ENCODE peak calls at places on chromosomes 1 and 21, in six cellular contexts. One of them, this sample, is unnamed.
A peak's percentile ranks its signal among the peaks of the same experiment; 100 is the strongest.

GRCh38 chr1:176119549-176119948 is 87.5 kb downstream of the COP1 start:
- DNase-seq in K562: no peak
- DNase-seq in GM12878: no peak
- DNase-seq in H1: no peak
- DNase-seq in HepG2: peak; percentile 39
- DNase-seq in GM12891: no peak
- DNase-seq in this sample: no peak

GRCh38 chr1:17833661-17834501 is 78.7 kb downstream of the ACTL8 start:
- DNase-seq in HepG2: no peak
- DNase-seq in GM12878: no peak
- DNase-seq in GM12891: no peak
- DNase-seq in H1: no peak
- DNase-seq in K562: no peak
- DNase-seq in this sample: no peak

GRCh38 chr1:226408285-226409184 is 642 bp upstream of the PARP1 start:
- DNase-seq in HepG2: no peak
- DNase-seq in H1: no peak
- DNase-seq in K562: no peak
- DNase-seq in GM12891: no peak
- DNase-seq in GM12878: no peak
- DNase-seq in this sample: no peak

GRCh38 chr1:174165471-174166137 is 6.3 kb downstream of the RABGAP1L start:
- DNase-seq in K562: no peak
- DNase-seq in HepG2: no peak
- DNase-seq in H1: no peak
- DNase-seq in GM12891: no peak
- DNase-seq in GM12878: no peak
- DNase-seq in this sample: no peak

GRCh38 chr1:151511636-151512215 is 539 bp downstream of the CGN start:
- DNase-seq in GM12891: no peak
- DNase-seq in H1: peak; percentile 63
- DNase-seq in K562: no peak
- DNase-seq in GM12878: no peak
- DNase-seq in HepG2: no peak
- DNase-seq in this sample: no peak

GRCh38 chr1:185096531-185096930 is 51.2 kb downstream of the RNF2 start:
- DNase-seq in H1: no peak
- DNase-seq in GM12878: no peak
- DNase-seq in HepG2: no peak
- DNase-seq in K562: no peak
- DNase-seq in GM12891: no peak
- DNase-seq in this sample: no peak

GRCh38 chr1:44603718-44604117 is 70.6 kb downstream of the TMEM53 start:
- DNase-seq in GM12891: no peak
- DNase-seq in HepG2: no peak
- DNase-seq in GM12878: no peak
- DNase-seq in K562: no peak
- DNase-seq in H1: no peak
- DNase-seq in this sample: no peak

GRCh38 chr1:223230161-223230881 is 87.3 kb upstream of the TLR5 start:
- DNase-seq in K562: no peak
- DNase-seq in HepG2: no peak
- DNase-seq in H1: no peak
- DNase-seq in GM12891: no peak
- DNase-seq in GM12878: no peak
- DNase-seq in this sample: no peak

GRCh38 chr1:185734929-185735666 is 907 bp downstream of the HMCN1 start:
- DNase-seq in GM12891: no peak
- DNase-seq in H1: no peak
- DNase-seq in K562: no peak
- DNase-seq in GM12878: no peak
- DNase-seq in HepG2: no peak
- DNase-seq in this sample: no peak

GRCh38 chr1:21552715-21553114 is 43.5 kb downstream of the ALPL start:
- DNase-seq in GM12891: no peak
- DNase-seq in GM12878: no peak
- DNase-seq in HepG2: no peak
- DNase-seq in H1: no peak
- DNase-seq in K562: no peak
- DNase-seq in this sample: no peak

GRCh38 chr1:65420590-65421340 is at the start of the genes LEPR and LEPROT:
- DNase-seq in K562: no peak
- DNase-seq in GM12891: no peak
- DNase-seq in GM12878: no peak
- DNase-seq in HepG2: peak; percentile 58
- DNase-seq in H1: peak; percentile 95
- DNase-seq in this sample: peak; percentile 80

GRCh38 chr1:183630748-183631147 is 4.8 kb downstream of the ARPC5 start:
- DNase-seq in HepG2: no peak
- DNase-seq in H1: no peak
- DNase-seq in GM12878: no peak
- DNase-seq in GM12891: no peak
- DNase-seq in K562: no peak
- DNase-seq in this sample: no peak

GRCh38 chr1:115906627-115907026 is 65.7 kb upstream of the NHLH2 start:
- DNase-seq in H1: no peak
- DNase-seq in GM12891: no peak
- DNase-seq in GM12878: no peak
- DNase-seq in HepG2: no peak
- DNase-seq in K562: no peak
- DNase-seq in this sample: no peak

GRCh38 chr1:225446298-225446941 is 18.6 kb upstream of the LBR start:
- DNase-seq in K562: no peak
- DNase-seq in HepG2: no peak
- DNase-seq in H1: no peak
- DNase-seq in GM12878: no peak
- DNase-seq in GM12891: no peak
- DNase-seq in this sample: no peak

GRCh38 chr1:91809267-91809666 is 76.7 kb downstream of the TGFBR3 start:
- DNase-seq in GM12878: no peak
- DNase-seq in HepG2: no peak
- DNase-seq in K562: no peak
- DNase-seq in GM12891: no peak
- DNase-seq in H1: no peak
- DNase-seq in this sample: no peak

GRCh38 chr1:178964469-178965330 is 61.0 kb upstream of the FAM20B start:
- DNase-seq in GM12878: no peak
- DNase-seq in GM12891: no peak
- DNase-seq in HepG2: no peak
- DNase-seq in K562: no peak
- DNase-seq in H1: peak; percentile 19
- DNase-seq in this sample: no peak

GRCh38 chr1:223244366-223245103 is 101.5 kb upstream of the TLR5 start:
- DNase-seq in H1: peak; percentile 24
- DNase-seq in K562: peak; percentile 34
- DNase-seq in GM12878: peak; percentile 30
- DNase-seq in GM12891: no peak
- DNase-seq in HepG2: no peak
- DNase-seq in this sample: no peak

GRCh38 chr1:227378876-227379554 is 60.7 kb upstream of the CDC42BPA start:
- DNase-seq in GM12878: no peak
- DNase-seq in HepG2: no peak
- DNase-seq in H1: no peak
- DNase-seq in GM12891: no peak
- DNase-seq in K562: no peak
- DNase-seq in this sample: no peak

GRCh38 chr1:15139654-15140350 is 13.7 kb upstream of the TMEM51 start:
- DNase-seq in H1: peak; percentile 54
- DNase-seq in HepG2: peak; percentile 96
- DNase-seq in GM12878: no peak
- DNase-seq in GM12891: no peak
- DNase-seq in K562: no peak
- DNase-seq in this sample: no peak

GRCh38 chr1:201713093-201713810 is 115.7 kb upstream of the IPO9 start:
- DNase-seq in GM12891: no peak
- DNase-seq in K562: no peak
- DNase-seq in H1: no peak
- DNase-seq in HepG2: no peak
- DNase-seq in GM12878: no peak
- DNase-seq in this sample: no peak

GRCh38 chr1:171743014-171743870 is 1.4 kb upstream of the VAMP4 start:
- DNase-seq in GM12878: no peak
- DNase-seq in H1: no peak
- DNase-seq in HepG2: no peak
- DNase-seq in K562: no peak
- DNase-seq in GM12891: no peak
- DNase-seq in this sample: no peak
- TF ChIP-seq POLR2A in GM12878: no peak
- TF ChIP-seq POLR2A in H1: no peak
- TF ChIP-seq POLR2A in HepG2: no peak
- TF ChIP-seq POLR2A in K562: no peak
- TF ChIP-seq POLR2A in GM12891: no peak
- TF ChIP-seq POLR2A in this sample: no peak

GRCh38 chr1:172325562-172325961 is 94.9 kb upstream of the C1orf105 start:
- DNase-seq in HepG2: no peak
- DNase-seq in GM12878: no peak
- DNase-seq in H1: no peak
- DNase-seq in GM12891: no peak
- DNase-seq in K562: no peak
- DNase-seq in this sample: no peak

GRCh38 chr1:172322219-172323061 is 98.0 kb upstream of the C1orf105 start:
- DNase-seq in GM12891: no peak
- DNase-seq in HepG2: no peak
- DNase-seq in H1: no peak
- DNase-seq in K562: no peak
- DNase-seq in GM12878: no peak
- DNase-seq in this sample: no peak

GRCh38 chr1:172320723-172321122 is 99.8 kb upstream of the C1orf105 start:
- DNase-seq in H1: no peak
- DNase-seq in HepG2: no peak
- DNase-seq in K562: no peak
- DNase-seq in GM12878: no peak
- DNase-seq in GM12891: no peak
- DNase-seq in this sample: no peak

GRCh38 chr1:172323666-172324065 is 96.8 kb upstream of the C1orf105 start:
- DNase-seq in GM12878: no peak
- DNase-seq in GM12891: no peak
- DNase-seq in K562: no peak
- DNase-seq in HepG2: no peak
- DNase-seq in H1: no peak
- DNase-seq in this sample: no peak

DNA sequence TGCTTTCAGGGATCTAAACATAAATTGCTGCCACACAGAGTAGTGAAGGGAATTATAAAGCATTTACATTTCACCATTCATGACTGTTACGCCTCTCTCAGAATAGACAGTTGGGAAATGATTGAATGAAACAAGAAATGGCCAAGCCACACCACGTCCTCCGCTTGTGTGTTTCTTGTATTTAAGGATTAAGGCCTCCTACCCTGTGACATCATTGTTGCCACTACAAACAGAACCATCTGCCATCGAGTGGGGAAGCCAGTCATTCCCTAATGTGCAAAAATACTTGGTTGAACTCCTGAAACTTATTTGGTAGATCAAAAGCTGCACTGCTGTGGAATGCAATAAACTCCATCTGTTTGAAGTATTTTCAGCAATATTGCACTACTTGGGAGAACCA is 99.1 kb upstream of the C1orf105 start:
- DNase-seq in GM12878: no peak
- DNase-seq in K562: no peak
- DNase-seq in HepG2: no peak
- DNase-seq in GM12891: no peak
- DNase-seq in H1: no peak
- DNase-seq in this sample: no peak
- TF ChIP-seq TAF1 in GM12878: no peak
- TF ChIP-seq TAF1 in K562: no peak
- TF ChIP-seq TAF1 in HepG2: no peak
- TF ChIP-seq TAF1 in GM12891: no peak
- TF ChIP-seq TAF1 in H1: no peak
- TF ChIP-seq TAF1 in this sample: no peak

DNA sequence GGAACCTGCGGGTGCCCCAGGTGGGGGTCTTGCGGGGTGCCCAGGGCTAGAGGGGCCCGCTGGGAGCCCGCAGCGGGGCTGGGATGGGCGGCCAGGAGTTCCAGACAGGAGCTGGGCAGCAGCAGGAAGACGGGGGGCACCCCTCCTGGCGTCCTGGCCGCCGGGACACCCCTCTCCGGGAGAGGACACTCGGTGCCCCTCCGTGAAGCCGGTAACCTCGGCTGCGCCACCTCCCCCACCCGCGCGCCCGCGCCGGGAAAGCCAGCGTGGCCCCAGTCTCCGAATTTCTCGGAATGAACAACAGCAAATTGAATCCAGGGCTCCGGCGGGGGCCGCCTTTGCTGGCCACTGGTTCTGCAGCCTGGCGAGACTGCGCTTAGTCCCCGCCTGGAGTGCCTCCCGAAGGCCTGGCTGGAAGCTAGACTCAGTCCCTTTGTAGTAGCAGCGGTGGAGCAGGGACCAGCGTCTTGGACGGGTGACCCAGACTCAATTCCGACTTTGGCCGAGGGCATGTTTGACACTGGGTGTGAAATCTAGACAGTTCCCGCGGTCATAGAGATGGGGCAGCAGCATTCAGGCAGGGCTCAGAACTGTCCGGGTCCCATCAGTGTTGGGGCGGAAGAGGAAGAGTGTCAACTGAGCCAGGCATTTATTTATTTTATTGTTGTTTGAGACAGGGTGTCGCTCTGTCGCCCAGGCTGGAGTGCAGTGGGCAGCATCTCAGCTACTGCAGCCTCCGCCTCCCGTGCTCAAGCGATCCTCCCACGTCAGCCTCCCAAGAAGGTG is 766 bp downstream of the IFNGR2 start:
- DNase-seq in K562: peak; percentile 71
- DNase-seq in HepG2: peak; percentile 26
- DNase-seq in H1: peak; percentile 77
- DNase-seq in GM12891: peak; percentile 28
- DNase-seq in GM12878: no peak
- DNase-seq in this sample: peak; percentile 38
- TF ChIP-seq POLR2AphosphoS5 in K562: no peak
- TF ChIP-seq POLR2AphosphoS5 in HepG2: peak; percentile 53
- TF ChIP-seq POLR2AphosphoS5 in H1: peak; percentile 22
- TF ChIP-seq POLR2AphosphoS5 in GM12891: peak; percentile 30
- TF ChIP-seq POLR2AphosphoS5 in GM12878: peak; percentile 84
- TF ChIP-seq POLR2AphosphoS5 in this sample: peak; percentile 71

DNA sequence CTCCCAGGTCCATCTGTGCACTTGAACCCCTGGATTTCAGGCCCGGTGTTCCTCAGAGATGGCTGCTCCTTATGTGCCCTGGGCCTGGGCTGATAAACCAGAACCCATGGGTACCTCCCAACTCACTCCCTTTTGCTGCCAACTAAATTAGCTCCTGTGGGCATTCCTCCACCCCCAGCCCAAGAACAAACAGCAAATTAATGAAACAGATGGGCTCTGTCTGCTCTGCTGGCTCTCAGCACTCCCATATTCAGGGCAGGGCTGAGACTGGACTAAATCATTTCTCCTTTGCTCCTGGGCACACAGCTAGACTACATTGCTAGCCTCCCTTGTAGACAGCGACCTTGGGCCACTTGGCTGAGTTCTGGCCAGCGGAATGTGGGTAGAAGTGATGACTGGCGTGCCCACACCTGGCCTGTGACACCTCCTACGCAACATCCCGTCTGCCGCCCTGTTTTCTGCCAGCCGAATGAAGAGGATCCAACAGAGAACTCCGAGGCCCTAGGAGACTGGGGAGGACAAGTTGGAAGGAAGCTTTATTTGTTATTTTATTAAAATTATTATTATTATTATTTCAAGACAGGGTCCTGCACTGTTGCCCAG is 101.9 kb upstream of the DISP3 start:
- DNase-seq in GM12891: no peak
- DNase-seq in K562: no peak
- DNase-seq in H1: no peak
- DNase-seq in GM12878: no peak
- DNase-seq in HepG2: no peak
- DNase-seq in this sample: no peak
- TF ChIP-seq POLR2A in GM12891: no peak
- TF ChIP-seq POLR2A in K562: no peak
- TF ChIP-seq POLR2A in H1: no peak
- TF ChIP-seq POLR2A in GM12878: no peak
- TF ChIP-seq POLR2A in HepG2: no peak
- TF ChIP-seq POLR2A in this sample: no peak

This sample was measured in GM12892.